ENCODE peak calls at places on chromosomes 4 and X, in nine cellular contexts. One of them, this sample, is unnamed.

GRCh38 chrX:19875051-19875432 is 12.4 kb downstream of the SH3KBP1 start:
- DNase-seq in Daoy: peak; percentile 35
- DNase-seq in ACHN: no peak
- DNase-seq in hepatic stellate cell: no peak
- DNase-seq in GM04503: no peak
- DNase-seq in thoracic aorta: no peak
- DNase-seq in pancreas: no peak
- DNase-seq in GM23338: no peak
- DNase-seq in GM12891: no peak
- DNase-seq in this sample: no peak

GRCh38 chr4:43316813-43317212 is 424.3 kb downstream of the GRXCR1 start:
- DNase-seq in Daoy: no peak
- DNase-seq in ACHN: no peak
- DNase-seq in hepatic stellate cell: no peak
- DNase-seq in GM04503: no peak
- DNase-seq in thoracic aorta: no peak
- DNase-seq in pancreas: no peak
- DNase-seq in GM23338: no peak
- DNase-seq in GM12891: no peak
- DNase-seq in this sample: no peak

GRCh38 chrX:103782640-103783039 is 6.0 kb downstream of the PLP1 start:
- DNase-seq in Daoy: no peak
- DNase-seq in ACHN: no peak
- DNase-seq in hepatic stellate cell: no peak
- DNase-seq in GM04503: no peak
- DNase-seq in thoracic aorta: no peak
- DNase-seq in pancreas: no peak
- DNase-seq in GM23338: no peak
- DNase-seq in GM12891: no peak
- DNase-seq in this sample: no peak

GRCh38 chrX:123976671-123977316 is 15.3 kb downstream of the STAG2 start:
- DNase-seq in Daoy: peak; percentile 2
- DNase-seq in ACHN: peak; percentile 48
- DNase-seq in hepatic stellate cell: peak; percentile 23
- DNase-seq in GM04503: no peak
- DNase-seq in thoracic aorta: no peak
- DNase-seq in pancreas: no peak
- DNase-seq in GM23338: peak; percentile 17
- DNase-seq in GM12891: no peak
- DNase-seq in this sample: no peak

GRCh38 chr4:138182838-138183426 is 59.2 kb downstream of the SLC7A11 start:
- DNase-seq in Daoy: peak; percentile 4
- DNase-seq in ACHN: peak; percentile 51
- DNase-seq in hepatic stellate cell: no peak
- DNase-seq in GM04503: peak; percentile 15
- DNase-seq in thoracic aorta: no peak
- DNase-seq in pancreas: no peak
- DNase-seq in GM23338: peak; percentile 60
- DNase-seq in GM12891: no peak
- DNase-seq in this sample: no peak

GRCh38 chrX:30733852-30734660 is 80.8 kb downstream of the GK start:
- DNase-seq in Daoy: no peak
- DNase-seq in ACHN: no peak
- DNase-seq in hepatic stellate cell: no peak
- DNase-seq in GM04503: no peak
- DNase-seq in thoracic aorta: no peak
- DNase-seq in pancreas: no peak
- DNase-seq in GM23338: no peak
- DNase-seq in GM12891: no peak
- DNase-seq in this sample: no peak

GRCh38 chr4:187777954-187778353 is 217.6 kb upstream of the ZFP42 start:
- DNase-seq in Daoy: no peak
- DNase-seq in ACHN: no peak
- DNase-seq in hepatic stellate cell: no peak
- DNase-seq in GM04503: no peak
- DNase-seq in thoracic aorta: no peak
- DNase-seq in pancreas: no peak
- DNase-seq in GM23338: peak; percentile 14
- DNase-seq in GM12891: no peak
- DNase-seq in this sample: no peak

GRCh38 chrX:38293741-38294140 is 33.6 kb downstream of the RPGR start:
- DNase-seq in Daoy: no peak
- DNase-seq in ACHN: no peak
- DNase-seq in hepatic stellate cell: no peak
- DNase-seq in GM04503: no peak
- DNase-seq in thoracic aorta: no peak
- DNase-seq in pancreas: no peak
- DNase-seq in GM23338: peak; percentile 5
- DNase-seq in GM12891: no peak
- DNase-seq in this sample: no peak

GRCh38 chr4:181517521-181517920 is 725.7 kb upstream of the TENM3 start:
- DNase-seq in Daoy: peak; percentile 14
- DNase-seq in ACHN: no peak
- DNase-seq in hepatic stellate cell: no peak
- DNase-seq in GM04503: peak; percentile 18
- DNase-seq in thoracic aorta: no peak
- DNase-seq in pancreas: no peak
- DNase-seq in GM23338: no peak
- DNase-seq in GM12891: no peak
- DNase-seq in this sample: no peak

GRCh38 chrX:13165747-13166146 is 121.3 kb upstream of the FAM9C start:
- DNase-seq in Daoy: no peak
- DNase-seq in ACHN: no peak
- DNase-seq in hepatic stellate cell: no peak
- DNase-seq in GM04503: no peak
- DNase-seq in thoracic aorta: no peak
- DNase-seq in pancreas: no peak
- DNase-seq in GM23338: peak; percentile 15
- DNase-seq in GM12891: no peak
- DNase-seq in this sample: no peak

GRCh38 chr4:147732516-147733193 is 767 bp downstream of the ARHGAP10 start:
- DNase-seq in Daoy: peak; percentile 31
- DNase-seq in ACHN: peak; percentile 52
- DNase-seq in hepatic stellate cell: peak; percentile 37
- DNase-seq in GM04503: no peak
- DNase-seq in thoracic aorta: no peak
- DNase-seq in pancreas: peak; percentile 54
- DNase-seq in GM23338: peak; percentile 85
- DNase-seq in GM12891: no peak
- DNase-seq in this sample: peak; percentile 52

GRCh38 chr4:147772459-147772969 is 40.6 kb downstream of the ARHGAP10 start:
- DNase-seq in Daoy: peak; percentile 34
- DNase-seq in ACHN: peak; percentile 45
- DNase-seq in hepatic stellate cell: peak; percentile 68
- DNase-seq in GM04503: peak; percentile 78
- DNase-seq in thoracic aorta: no peak
- DNase-seq in pancreas: no peak
- DNase-seq in GM23338: no peak
- DNase-seq in GM12891: no peak
- DNase-seq in this sample: no peak

GRCh38 chr4:155667538-155668511 is 1.2 kb downstream of the GUCY1A1 start:
- DNase-seq in Daoy: peak; percentile 34
- DNase-seq in ACHN: peak; percentile 54
- DNase-seq in hepatic stellate cell: peak; percentile 19
- DNase-seq in GM04503: no peak
- DNase-seq in thoracic aorta: no peak
- DNase-seq in pancreas: peak; percentile 45
- DNase-seq in GM23338: peak; percentile 60
- DNase-seq in GM12891: peak; percentile 17
- DNase-seq in this sample: peak; percentile 37

GRCh38 chr4:22707390-22707789 is 14.7 kb downstream of the GBA3 start:
- DNase-seq in Daoy: no peak
- DNase-seq in ACHN: no peak
- DNase-seq in hepatic stellate cell: no peak
- DNase-seq in GM04503: no peak
- DNase-seq in thoracic aorta: no peak
- DNase-seq in pancreas: no peak
- DNase-seq in GM23338: no peak
- DNase-seq in GM12891: no peak
- DNase-seq in this sample: no peak

GRCh38 chr4:71841336-71841735 is 57.5 kb upstream of the GC start:
- DNase-seq in Daoy: no peak
- DNase-seq in ACHN: no peak
- DNase-seq in hepatic stellate cell: no peak
- DNase-seq in GM04503: no peak
- DNase-seq in thoracic aorta: no peak
- DNase-seq in pancreas: no peak
- DNase-seq in GM23338: no peak
- DNase-seq in GM12891: no peak
- DNase-seq in this sample: no peak

GRCh38 chrX:6382284-6382683 is 152.6 kb downstream of the VCX3A start:
- DNase-seq in Daoy: no peak
- DNase-seq in ACHN: no peak
- DNase-seq in hepatic stellate cell: no peak
- DNase-seq in GM04503: no peak
- DNase-seq in thoracic aorta: no peak
- DNase-seq in pancreas: no peak
- DNase-seq in GM23338: no peak
- DNase-seq in GM12891: no peak
- DNase-seq in this sample: no peak

GRCh38 chrX:93874554-93874953 is 200.5 kb downstream of the FAM133A start:
- DNase-seq in Daoy: no peak
- DNase-seq in ACHN: peak; percentile 21
- DNase-seq in hepatic stellate cell: peak; percentile 2
- DNase-seq in GM04503: no peak
- DNase-seq in thoracic aorta: no peak
- DNase-seq in pancreas: no peak
- DNase-seq in GM23338: peak; percentile 76
- DNase-seq in GM12891: no peak
- DNase-seq in this sample: no peak

GRCh38 chr4:73396304-73396703 is 7.8 kb upstream of the ALB start:
- DNase-seq in Daoy: no peak
- DNase-seq in ACHN: no peak
- DNase-seq in hepatic stellate cell: no peak
- DNase-seq in GM04503: no peak
- DNase-seq in thoracic aorta: no peak
- DNase-seq in pancreas: no peak
- DNase-seq in GM23338: no peak
- DNase-seq in GM12891: no peak
- DNase-seq in this sample: no peak

GRCh38 chr4:146428298-146428697 is 93.4 kb downstream of the SLC10A7 start:
- DNase-seq in Daoy: no peak
- DNase-seq in ACHN: no peak
- DNase-seq in hepatic stellate cell: no peak
- DNase-seq in GM04503: no peak
- DNase-seq in thoracic aorta: no peak
- DNase-seq in pancreas: no peak
- DNase-seq in GM23338: no peak
- DNase-seq in GM12891: no peak
- DNase-seq in this sample: no peak

GRCh38 chr4:184375027-184375426 is 99.3 kb downstream of the IRF2 start:
- DNase-seq in Daoy: peak; percentile 35
- DNase-seq in ACHN: no peak
- DNase-seq in hepatic stellate cell: no peak
- DNase-seq in GM04503: no peak
- DNase-seq in thoracic aorta: no peak
- DNase-seq in pancreas: no peak
- DNase-seq in GM23338: no peak
- DNase-seq in GM12891: no peak
- DNase-seq in this sample: no peak

GRCh38 chr4:32985256-32985655 is 2265.1 kb downstream of the PCDH7 start:
- DNase-seq in Daoy: no peak
- DNase-seq in ACHN: peak; percentile 5
- DNase-seq in hepatic stellate cell: no peak
- DNase-seq in GM04503: no peak
- DNase-seq in thoracic aorta: no peak
- DNase-seq in pancreas: no peak
- DNase-seq in GM23338: no peak
- DNase-seq in GM12891: no peak
- DNase-seq in this sample: no peak

GRCh38 chr4:139665690-139666529 is at the start of gene MGST2:
- DNase-seq in Daoy: peak; percentile 60
- DNase-seq in ACHN: peak; percentile 55
- DNase-seq in hepatic stellate cell: peak; percentile 71
- DNase-seq in GM04503: no peak
- DNase-seq in thoracic aorta: no peak
- DNase-seq in pancreas: peak; percentile 73
- DNase-seq in GM23338: peak; percentile 75
- DNase-seq in GM12891: peak; percentile 37
- DNase-seq in this sample: peak; percentile 73

GRCh38 chrX:110733166-110733565 is 62.5 kb downstream of the CHRDL1 start:
- DNase-seq in Daoy: peak; percentile 11
- DNase-seq in ACHN: no peak
- DNase-seq in hepatic stellate cell: no peak
- DNase-seq in GM04503: no peak
- DNase-seq in thoracic aorta: no peak
- DNase-seq in pancreas: no peak
- DNase-seq in GM23338: no peak
- DNase-seq in GM12891: no peak
- DNase-seq in this sample: no peak

GRCh38 chr4:36004231-36004851 is 240.0 kb downstream of the ARAP2 start:
- DNase-seq in Daoy: no peak
- DNase-seq in ACHN: no peak
- DNase-seq in hepatic stellate cell: no peak
- DNase-seq in GM04503: no peak
- DNase-seq in thoracic aorta: no peak
- DNase-seq in pancreas: no peak
- DNase-seq in GM23338: no peak
- DNase-seq in GM12891: no peak
- DNase-seq in this sample: no peak

GRCh38 chr4:142264961-142265360 is 581.1 kb downstream of the INPP4B start:
- DNase-seq in Daoy: no peak
- DNase-seq in ACHN: no peak
- DNase-seq in hepatic stellate cell: peak; percentile 29
- DNase-seq in GM04503: no peak
- DNase-seq in thoracic aorta: no peak
- DNase-seq in pancreas: no peak
- DNase-seq in GM23338: no peak
- DNase-seq in GM12891: no peak
- DNase-seq in this sample: no peak

GRCh38 chr4:79653871-79654270 is 245.8 kb upstream of the GK2 start:
- DNase-seq in Daoy: no peak
- DNase-seq in ACHN: peak; percentile 4
- DNase-seq in hepatic stellate cell: no peak
- DNase-seq in GM04503: no peak
- DNase-seq in thoracic aorta: no peak
- DNase-seq in pancreas: no peak
- DNase-seq in GM23338: no peak
- DNase-seq in GM12891: no peak
- DNase-seq in this sample: no peak

GRCh38 chr4:25860586-25861421 is 2.0 kb downstream of the SEL1L3 start:
- DNase-seq in Daoy: no peak
- DNase-seq in ACHN: no peak
- DNase-seq in hepatic stellate cell: no peak
- DNase-seq in GM04503: no peak
- DNase-seq in thoracic aorta: no peak
- DNase-seq in pancreas: no peak
- DNase-seq in GM23338: no peak
- DNase-seq in GM12891: no peak
- DNase-seq in this sample: peak; percentile 58

GRCh38 chr4:40283413-40283812 is 51.7 kb upstream of the CHRNA9 start:
- DNase-seq in Daoy: no peak
- DNase-seq in ACHN: no peak
- DNase-seq in hepatic stellate cell: no peak
- DNase-seq in GM04503: no peak
- DNase-seq in thoracic aorta: no peak
- DNase-seq in pancreas: no peak
- DNase-seq in GM23338: peak; percentile 15
- DNase-seq in GM12891: no peak
- DNase-seq in this sample: no peak

GRCh38 chrX:10314530-10315104 is 157.8 kb downstream of the CLCN4 start:
- DNase-seq in Daoy: no peak
- DNase-seq in ACHN: no peak
- DNase-seq in hepatic stellate cell: no peak
- DNase-seq in GM04503: no peak
- DNase-seq in thoracic aorta: no peak
- DNase-seq in pancreas: no peak
- DNase-seq in GM23338: no peak
- DNase-seq in GM12891: no peak
- DNase-seq in this sample: no peak

GRCh38 chrX:31320740-31321139 is 248.9 kb upstream of the FTHL17 start:
- DNase-seq in Daoy: no peak
- DNase-seq in ACHN: no peak
- DNase-seq in hepatic stellate cell: no peak
- DNase-seq in GM04503: no peak
- DNase-seq in thoracic aorta: no peak
- DNase-seq in pancreas: no peak
- DNase-seq in GM23338: no peak
- DNase-seq in GM12891: no peak
- DNase-seq in this sample: no peak

GRCh38 chr4:103718993-103719319 is 829 bp downstream of the TACR3 start:
- DNase-seq in Daoy: no peak
- DNase-seq in ACHN: no peak
- DNase-seq in hepatic stellate cell: no peak
- DNase-seq in GM04503: no peak
- DNase-seq in thoracic aorta: no peak
- DNase-seq in pancreas: peak; percentile 10
- DNase-seq in GM23338: peak; percentile 73
- DNase-seq in GM12891: no peak
- DNase-seq in this sample: no peak

This sample was measured in lung.